ENCODE peak calls at places on chromosomes 4 and X, in seven cellular contexts. One of them, this sample, is unnamed.
A peak's percentile ranks its signal among the peaks of the same experiment; 100 is the strongest.

GRCh38 chr4:56874166-56874565 is 33.5 kb upstream of the REST start:
- ATAC-seq in HepG2: no peak
- ATAC-seq in K562: peak; percentile 65
- ATAC-seq in heart left ventricle: no peak
- ATAC-seq in IMR-90: no peak
- ATAC-seq in A549: no peak
- ATAC-seq in right lobe of liver: no peak
- ATAC-seq in this sample: no peak

GRCh38 chr4:20544645-20545044 is 155.6 kb upstream of the PACRGL start:
- ATAC-seq in HepG2: peak; percentile 54
- ATAC-seq in K562: peak; percentile 54
- ATAC-seq in heart left ventricle: peak; percentile 50
- ATAC-seq in IMR-90: peak; percentile 90
- ATAC-seq in A549: peak; percentile 36
- ATAC-seq in right lobe of liver: peak; percentile 67
- ATAC-seq in this sample: peak; percentile 68

GRCh38 chrX:130502023-130502570 is 100.3 kb downstream of the RBMX2 start:
- ATAC-seq in HepG2: no peak
- ATAC-seq in K562: no peak
- ATAC-seq in heart left ventricle: no peak
- ATAC-seq in IMR-90: no peak
- ATAC-seq in A549: no peak
- ATAC-seq in right lobe of liver: no peak
- ATAC-seq in this sample: no peak

GRCh38 chrX:103879339-103879738 is 47.3 kb upstream of the RAB9B start:
- ATAC-seq in HepG2: no peak
- ATAC-seq in K562: no peak
- ATAC-seq in heart left ventricle: peak; percentile 46
- ATAC-seq in IMR-90: peak; percentile 64
- ATAC-seq in A549: no peak
- ATAC-seq in right lobe of liver: no peak
- ATAC-seq in this sample: no peak

GRCh38 chrX:113522814-113523213 is 682.2 kb upstream of the AMOT start:
- ATAC-seq in HepG2: no peak
- ATAC-seq in K562: no peak
- ATAC-seq in heart left ventricle: no peak
- ATAC-seq in IMR-90: no peak
- ATAC-seq in A549: no peak
- ATAC-seq in right lobe of liver: no peak
- ATAC-seq in this sample: no peak

GRCh38 chrX:131837325-131837724 is 185.8 kb upstream of the STK26 start:
- ATAC-seq in HepG2: no peak
- ATAC-seq in K562: no peak
- ATAC-seq in heart left ventricle: no peak
- ATAC-seq in IMR-90: no peak
- ATAC-seq in A549: no peak
- ATAC-seq in right lobe of liver: no peak
- ATAC-seq in this sample: no peak

GRCh38 chr4:62460329-62460728 is 1260.2 kb downstream of the ADGRL3 start:
- ATAC-seq in HepG2: no peak
- ATAC-seq in K562: no peak
- ATAC-seq in heart left ventricle: no peak
- ATAC-seq in IMR-90: no peak
- ATAC-seq in A549: no peak
- ATAC-seq in right lobe of liver: no peak
- ATAC-seq in this sample: no peak

GRCh38 chr4:108954880-108955279 is 192.0 kb upstream of the ETNPPL start:
- ATAC-seq in HepG2: no peak
- ATAC-seq in K562: peak; percentile 42
- ATAC-seq in heart left ventricle: no peak
- ATAC-seq in IMR-90: no peak
- ATAC-seq in A549: no peak
- ATAC-seq in right lobe of liver: no peak
- ATAC-seq in this sample: no peak

GRCh38 chrX:31280580-31280979 is 208.7 kb upstream of the FTHL17 start:
- ATAC-seq in HepG2: no peak
- ATAC-seq in K562: no peak
- ATAC-seq in heart left ventricle: no peak
- ATAC-seq in IMR-90: no peak
- ATAC-seq in A549: no peak
- ATAC-seq in right lobe of liver: no peak
- ATAC-seq in this sample: no peak

GRCh38 chr4:147830987-147831386 is 99.1 kb downstream of the ARHGAP10 start:
- ATAC-seq in HepG2: no peak
- ATAC-seq in K562: no peak
- ATAC-seq in heart left ventricle: peak; percentile 31
- ATAC-seq in IMR-90: no peak
- ATAC-seq in A549: peak; percentile 68
- ATAC-seq in right lobe of liver: no peak
- ATAC-seq in this sample: peak; percentile 8

GRCh38 chrX:150968862-150969720 is 14.0 kb upstream of the HMGB3 start:
- ATAC-seq in HepG2: no peak
- ATAC-seq in K562: no peak
- ATAC-seq in heart left ventricle: no peak
- ATAC-seq in IMR-90: no peak
- ATAC-seq in A549: no peak
- ATAC-seq in right lobe of liver: no peak
- ATAC-seq in this sample: no peak

GRCh38 chrX:67568769-67569168 is 24.9 kb downstream of the AR start:
- ATAC-seq in HepG2: no peak
- ATAC-seq in K562: no peak
- ATAC-seq in heart left ventricle: peak; percentile 80
- ATAC-seq in IMR-90: no peak
- ATAC-seq in A549: peak; percentile 67
- ATAC-seq in right lobe of liver: peak; percentile 64
- ATAC-seq in this sample: no peak

GRCh38 chrX:30572004-30572403 is 5.6 kb downstream of the TASL start:
- ATAC-seq in HepG2: peak; percentile 38
- ATAC-seq in K562: no peak
- ATAC-seq in heart left ventricle: no peak
- ATAC-seq in IMR-90: no peak
- ATAC-seq in A549: no peak
- ATAC-seq in right lobe of liver: peak; percentile 57
- ATAC-seq in this sample: no peak

GRCh38 chrX:40866878-40867277 is 131.5 kb upstream of the MED14 start:
- ATAC-seq in HepG2: no peak
- ATAC-seq in K562: no peak
- ATAC-seq in heart left ventricle: peak; percentile 72
- ATAC-seq in IMR-90: peak; percentile 24
- ATAC-seq in A549: peak; percentile 47
- ATAC-seq in right lobe of liver: no peak
- ATAC-seq in this sample: peak; percentile 76

GRCh38 chr4:25174674-25175073 is 14.4 kb upstream of the SEPSECS start:
- ATAC-seq in HepG2: no peak
- ATAC-seq in K562: no peak
- ATAC-seq in heart left ventricle: no peak
- ATAC-seq in IMR-90: no peak
- ATAC-seq in A549: no peak
- ATAC-seq in right lobe of liver: no peak
- ATAC-seq in this sample: no peak

GRCh38 chrX:48848847-48849246 is 13.4 kb upstream of the PCSK1N start:
- ATAC-seq in HepG2: no peak
- ATAC-seq in K562: no peak
- ATAC-seq in heart left ventricle: no peak
- ATAC-seq in IMR-90: no peak
- ATAC-seq in A549: no peak
- ATAC-seq in right lobe of liver: no peak
- ATAC-seq in this sample: no peak

GRCh38 chr4:102521570-102522553 is 20.7 kb downstream of the NFKB1 start:
- ATAC-seq in HepG2: no peak
- ATAC-seq in K562: no peak
- ATAC-seq in heart left ventricle: no peak
- ATAC-seq in IMR-90: no peak
- ATAC-seq in A549: no peak
- ATAC-seq in right lobe of liver: peak; percentile 75
- ATAC-seq in this sample: no peak

GRCh38 chr4:1490906-1491629 is 84.8 kb upstream of the NKX1-1 start:
- ATAC-seq in HepG2: peak; percentile 38
- ATAC-seq in K562: peak; percentile 48
- ATAC-seq in heart left ventricle: no peak
- ATAC-seq in IMR-90: no peak
- ATAC-seq in A549: peak; percentile 33
- ATAC-seq in right lobe of liver: no peak
- ATAC-seq in this sample: no peak

DNA sequence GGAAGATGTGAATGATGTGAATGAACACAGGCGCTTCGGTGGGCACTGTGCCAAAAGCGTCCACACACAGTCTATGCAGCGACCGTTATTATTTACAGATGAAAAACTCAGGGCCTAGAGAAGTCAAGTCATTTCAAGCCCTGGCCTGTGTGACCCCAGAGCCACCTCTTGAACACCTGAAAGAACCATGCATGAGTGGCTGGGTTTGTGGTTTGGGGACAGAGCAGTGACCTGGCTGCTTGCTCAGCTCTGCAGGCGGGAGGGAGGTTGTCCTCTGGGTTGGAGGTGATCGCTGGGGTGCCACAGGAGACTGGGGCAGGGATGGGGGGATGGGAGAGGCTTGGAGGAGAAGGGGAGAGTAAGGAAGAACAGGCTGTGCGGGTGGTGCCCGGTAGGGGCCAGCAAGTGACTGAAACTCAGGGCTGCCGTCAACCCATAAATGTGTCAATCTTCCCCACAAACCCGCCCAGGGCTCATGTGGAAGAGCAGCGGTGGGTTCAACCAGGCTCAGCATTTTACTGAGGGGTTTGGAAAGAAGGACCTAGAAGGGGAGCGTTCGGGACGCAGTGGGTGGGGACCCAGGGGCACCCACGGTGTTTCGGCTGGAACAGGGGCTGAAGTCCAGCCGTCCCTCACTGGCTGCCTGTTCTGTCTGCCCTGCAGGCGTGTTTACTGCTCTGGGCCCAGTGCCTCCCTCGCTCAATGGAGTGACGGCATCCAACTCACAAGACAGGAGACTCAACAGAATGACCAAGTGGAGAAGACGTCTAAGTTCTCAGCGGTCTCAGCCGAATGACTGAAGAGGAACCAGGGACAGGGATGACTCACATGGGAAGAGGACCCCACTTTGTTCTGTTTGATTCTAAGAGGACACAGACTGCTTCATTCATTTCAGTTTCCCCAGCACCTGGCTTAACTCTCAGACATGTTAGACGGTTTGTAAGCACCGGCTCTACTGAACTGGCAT is 167.8 kb downstream of the AFAP1 start:
- ATAC-seq in HepG2: peak; percentile 48
- ATAC-seq in K562: no peak
- ATAC-seq in heart left ventricle: no peak
- ATAC-seq in IMR-90: no peak
- ATAC-seq in A549: no peak
- ATAC-seq in right lobe of liver: no peak
- ATAC-seq in this sample: no peak
- TF ChIP-seq POLR2A in HepG2: no peak
- TF ChIP-seq POLR2A in K562: no peak
- TF ChIP-seq POLR2A in heart left ventricle: no peak
- TF ChIP-seq POLR2A in IMR-90: no peak
- TF ChIP-seq POLR2A in A549: no peak
- TF ChIP-seq POLR2A in right lobe of liver: no peak
- TF ChIP-seq POLR2A in this sample: no peak

GRCh38 chr4:5429747-5430146 is 278.6 kb downstream of the EVC2 start:
- ATAC-seq in HepG2: no peak
- ATAC-seq in K562: no peak
- ATAC-seq in heart left ventricle: no peak
- ATAC-seq in IMR-90: no peak
- ATAC-seq in A549: no peak
- ATAC-seq in right lobe of liver: no peak
- ATAC-seq in this sample: no peak
- H3K4me3 ChIP-seq in HepG2: no peak overlapping the region
- H3K4me3 ChIP-seq in K562: no peak overlapping the region
- H3K4me3 ChIP-seq in heart left ventricle: no peak overlapping the region
- H3K4me3 ChIP-seq in IMR-90: no peak overlapping the region
- H3K4me3 ChIP-seq in A549: no peak overlapping the region
- H3K4me3 ChIP-seq in right lobe of liver: no peak overlapping the region
- H3K4me3 ChIP-seq in this sample: no peak overlapping the region

GRCh38 chrX:7062276-7062675 is 85.2 kb upstream of the STS start:
- ATAC-seq in HepG2: peak; percentile 36
- ATAC-seq in K562: peak; percentile 36
- ATAC-seq in heart left ventricle: no peak
- ATAC-seq in IMR-90: peak; percentile 54
- ATAC-seq in A549: peak; percentile 49
- ATAC-seq in right lobe of liver: peak; percentile 70
- ATAC-seq in this sample: no peak

GRCh38 chrX:7065473-7065872 is 82.0 kb upstream of the STS start:
- ATAC-seq in HepG2: no peak
- ATAC-seq in K562: no peak
- ATAC-seq in heart left ventricle: no peak
- ATAC-seq in IMR-90: no peak
- ATAC-seq in A549: no peak
- ATAC-seq in right lobe of liver: peak; percentile 70
- ATAC-seq in this sample: no peak

GRCh38 chrX:7060444-7060843 is 87.1 kb upstream of the STS start:
- ATAC-seq in HepG2: no peak
- ATAC-seq in K562: no peak
- ATAC-seq in heart left ventricle: no peak
- ATAC-seq in IMR-90: no peak
- ATAC-seq in A549: no peak
- ATAC-seq in right lobe of liver: no peak
- ATAC-seq in this sample: no peak

GRCh38 chrX:7061429-7061828 is 86.1 kb upstream of the STS start:
- ATAC-seq in HepG2: no peak
- ATAC-seq in K562: no peak
- ATAC-seq in heart left ventricle: no peak
- ATAC-seq in IMR-90: no peak
- ATAC-seq in A549: no peak
- ATAC-seq in right lobe of liver: peak; percentile 44
- ATAC-seq in this sample: no peak

GRCh38 chrX:7062912-7063311 is 84.6 kb upstream of the STS start:
- ATAC-seq in HepG2: no peak
- ATAC-seq in K562: no peak
- ATAC-seq in heart left ventricle: no peak
- ATAC-seq in IMR-90: no peak
- ATAC-seq in A549: no peak
- ATAC-seq in right lobe of liver: no peak
- ATAC-seq in this sample: no peak
- TF ChIP-seq POLR2A in HepG2: no peak
- TF ChIP-seq POLR2A in K562: no peak
- TF ChIP-seq POLR2A in heart left ventricle: no peak
- TF ChIP-seq POLR2A in IMR-90: no peak
- TF ChIP-seq POLR2A in A549: no peak
- TF ChIP-seq POLR2A in right lobe of liver: no peak
- TF ChIP-seq POLR2A in this sample: no peak

DNA sequence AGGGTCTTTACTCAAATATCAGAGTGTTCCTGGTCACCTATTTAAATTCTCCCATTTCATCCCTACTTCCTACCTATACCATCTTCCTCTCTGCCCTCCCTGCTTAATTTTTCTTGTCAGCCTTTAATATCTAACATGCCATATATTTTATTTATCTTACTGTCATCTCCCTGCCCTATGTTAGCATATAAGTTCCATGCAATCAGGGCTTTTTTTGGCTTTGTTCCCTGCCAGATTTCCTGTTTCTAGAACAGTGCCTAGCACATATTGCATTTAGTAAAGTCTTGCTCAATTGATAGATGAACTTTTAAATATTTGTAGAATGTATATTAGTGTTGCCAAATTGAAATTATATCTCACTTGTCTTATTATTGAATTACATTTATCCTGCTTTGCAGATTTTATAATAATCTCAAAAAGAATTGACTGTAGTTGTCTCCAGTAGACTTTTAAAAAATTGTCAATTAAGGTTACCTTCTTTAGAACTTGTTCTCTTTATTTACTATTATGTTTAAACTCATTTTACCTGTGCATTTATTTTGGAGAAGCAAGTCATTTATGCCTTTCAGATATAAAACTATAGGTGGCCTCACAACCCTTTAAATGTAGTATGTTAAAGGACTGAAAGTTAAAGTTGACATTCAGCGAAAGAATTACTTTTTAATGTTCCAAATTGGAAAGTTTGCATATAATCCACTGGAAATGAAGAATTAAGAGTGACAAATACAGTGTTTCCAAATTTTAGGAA is 108.2 kb upstream of the BMPR1B start:
- ATAC-seq in HepG2: no peak
- ATAC-seq in K562: no peak
- ATAC-seq in heart left ventricle: no peak
- ATAC-seq in IMR-90: peak; percentile 27
- ATAC-seq in A549: no peak
- ATAC-seq in right lobe of liver: no peak
- ATAC-seq in this sample: no peak
- H3K4me3 ChIP-seq in HepG2: no peak overlapping the region
- H3K4me3 ChIP-seq in K562: no peak overlapping the region
- H3K4me3 ChIP-seq in heart left ventricle: no peak overlapping the region
- H3K4me3 ChIP-seq in IMR-90: no peak overlapping the region
- H3K4me3 ChIP-seq in A549: peak overlapping the region; percentile 23
- H3K4me3 ChIP-seq in right lobe of liver: no peak overlapping the region
- H3K4me3 ChIP-seq in this sample: no peak overlapping the region